ENCODE peak calls at places on chromosomes 6 and 20, in four cellular contexts. One of them, this sample, is unnamed.

GRCh38 chr6:31969712-31970603 is 2.0 kb downstream of the DXO start:
- DNase-seq in retina: no peak
- DNase-seq in left cardiac atrium: no peak
- DNase-seq in effector memory CD8-positive, alpha-beta T cell: no peak
- DNase-seq in this sample: no peak

GRCh38 chr6:24253360-24253759 is 104.5 kb downstream of the DCDC2 start:
- DNase-seq in retina: no peak
- DNase-seq in left cardiac atrium: no peak
- DNase-seq in effector memory CD8-positive, alpha-beta T cell: no peak
- DNase-seq in this sample: no peak

GRCh38 chr6:21538186-21538798 is 55.3 kb upstream of the SOX4 start:
- DNase-seq in retina: no peak
- DNase-seq in left cardiac atrium: no peak
- DNase-seq in effector memory CD8-positive, alpha-beta T cell: no peak
- DNase-seq in this sample: no peak

GRCh38 chr6:73236147-73236750 is 11.0 kb upstream of the KHDC1L start:
- DNase-seq in retina: no peak
- DNase-seq in left cardiac atrium: no peak
- DNase-seq in effector memory CD8-positive, alpha-beta T cell: no peak
- DNase-seq in this sample: no peak

GRCh38 chr20:37914672-37915433 is 11.9 kb downstream of the VSTM2L start:
- DNase-seq in retina: peak; percentile 94
- DNase-seq in left cardiac atrium: no peak
- DNase-seq in effector memory CD8-positive, alpha-beta T cell: peak; percentile 4
- DNase-seq in this sample: no peak

GRCh38 chr6:132131351-132131750 is 180.2 kb upstream of the CCN2 start:
- DNase-seq in retina: no peak
- DNase-seq in left cardiac atrium: no peak
- DNase-seq in effector memory CD8-positive, alpha-beta T cell: no peak
- DNase-seq in this sample: no peak

GRCh38 chr20:19130613-19130984 is 81.8 kb upstream of the SLC24A3 start:
- DNase-seq in retina: no peak
- DNase-seq in left cardiac atrium: no peak
- DNase-seq in effector memory CD8-positive, alpha-beta T cell: no peak
- DNase-seq in this sample: no peak

GRCh38 chr20:9838035-9838377 is 870 bp downstream of the PAK5 start:
- DNase-seq in retina: no peak
- DNase-seq in left cardiac atrium: no peak
- DNase-seq in effector memory CD8-positive, alpha-beta T cell: no peak
- DNase-seq in this sample: no peak

GRCh38 chr20:62413896-62414481 is 6.9 kb upstream of the CABLES2 start:
- DNase-seq in retina: no peak
- DNase-seq in left cardiac atrium: no peak
- DNase-seq in effector memory CD8-positive, alpha-beta T cell: no peak
- DNase-seq in this sample: no peak

GRCh38 chr6:39191236-39191930 is 37.9 kb downstream of the KCNK5 start:
- DNase-seq in retina: no peak
- DNase-seq in left cardiac atrium: no peak
- DNase-seq in effector memory CD8-positive, alpha-beta T cell: no peak
- DNase-seq in this sample: peak; percentile 62

GRCh38 chr6:132052096-132052495 is 100.9 kb upstream of the CCN2 start:
- DNase-seq in retina: no peak
- DNase-seq in left cardiac atrium: no peak
- DNase-seq in effector memory CD8-positive, alpha-beta T cell: no peak
- DNase-seq in this sample: no peak

GRCh38 chr6:164554700-164555479 is 754.5 kb downstream of the C6orf118 start:
- DNase-seq in retina: no peak
- DNase-seq in left cardiac atrium: no peak
- DNase-seq in effector memory CD8-positive, alpha-beta T cell: no peak
- DNase-seq in this sample: no peak

GRCh38 chr6:25945175-25945574 is 14.7 kb upstream of the SLC17A2 start:
- DNase-seq in retina: no peak
- DNase-seq in left cardiac atrium: no peak
- DNase-seq in effector memory CD8-positive, alpha-beta T cell: no peak
- DNase-seq in this sample: no peak

GRCh38 chr20:35719717-35720116 is 20.5 kb downstream of the ROMO1 start:
- DNase-seq in retina: no peak
- DNase-seq in left cardiac atrium: no peak
- DNase-seq in effector memory CD8-positive, alpha-beta T cell: no peak
- DNase-seq in this sample: no peak

GRCh38 chr6:24743265-24743943 is 24.4 kb upstream of the C6orf62 start:
- DNase-seq in retina: no peak
- DNase-seq in left cardiac atrium: no peak
- DNase-seq in effector memory CD8-positive, alpha-beta T cell: no peak
- DNase-seq in this sample: no peak

GRCh38 chr6:153595903-153596302 is 443.1 kb upstream of the OPRM1 start:
- DNase-seq in retina: no peak
- DNase-seq in left cardiac atrium: no peak
- DNase-seq in effector memory CD8-positive, alpha-beta T cell: no peak
- DNase-seq in this sample: no peak

GRCh38 chr6:83514877-83515466 is 2.6 kb downstream of the PRSS35 start:
- DNase-seq in retina: peak; percentile 44
- DNase-seq in left cardiac atrium: no peak
- DNase-seq in effector memory CD8-positive, alpha-beta T cell: peak; percentile 32
- DNase-seq in this sample: no peak

GRCh38 chr6:42423244-42423643 is 28.5 kb downstream of the TRERF1 start:
- DNase-seq in retina: no peak
- DNase-seq in left cardiac atrium: no peak
- DNase-seq in effector memory CD8-positive, alpha-beta T cell: no peak
- DNase-seq in this sample: no peak

GRCh38 chr6:16762547-16763477 is 1.6 kb upstream of the ATXN1 start:
- DNase-seq in retina: peak; percentile 67
- DNase-seq in left cardiac atrium: peak; percentile 49
- DNase-seq in effector memory CD8-positive, alpha-beta T cell: peak; percentile 61
- DNase-seq in this sample: peak; percentile 90

GRCh38 chr6:145336119-145336518 is 399.2 kb downstream of the EPM2A start:
- DNase-seq in retina: no peak
- DNase-seq in left cardiac atrium: no peak
- DNase-seq in effector memory CD8-positive, alpha-beta T cell: no peak
- DNase-seq in this sample: no peak

GRCh38 chr20:63089051-63089907 is 82.5 kb upstream of the BHLHE23 start:
- DNase-seq in retina: no peak
- DNase-seq in left cardiac atrium: peak; percentile 8
- DNase-seq in effector memory CD8-positive, alpha-beta T cell: no peak
- DNase-seq in this sample: peak; percentile 48

GRCh38 chr6:82878812-82879211 is 186.8 kb downstream of the UBE3D start:
- DNase-seq in retina: no peak
- DNase-seq in left cardiac atrium: no peak
- DNase-seq in effector memory CD8-positive, alpha-beta T cell: no peak
- DNase-seq in this sample: no peak

GRCh38 chr6:124052120-124052519 is 248.5 kb downstream of the NKAIN2 start:
- DNase-seq in retina: no peak
- DNase-seq in left cardiac atrium: no peak
- DNase-seq in effector memory CD8-positive, alpha-beta T cell: no peak
- DNase-seq in this sample: no peak

GRCh38 chr6:2708456-2708855 is 42.3 kb downstream of the MYLK4 start:
- DNase-seq in retina: no peak
- DNase-seq in left cardiac atrium: no peak
- DNase-seq in effector memory CD8-positive, alpha-beta T cell: no peak
- DNase-seq in this sample: no peak

GRCh38 chr6:108684809-108685329 is 124.2 kb downstream of the FOXO3 start:
- DNase-seq in retina: no peak
- DNase-seq in left cardiac atrium: no peak
- DNase-seq in effector memory CD8-positive, alpha-beta T cell: no peak
- DNase-seq in this sample: no peak